ENCODE peak calls at places on chromosomes 2 and 18, in four cellular contexts. One of them, this sample, is unnamed.

GRCh38 chr2:64730551-64731305 is 77.0 kb upstream of the SERTAD2 start:
- DNase-seq in right atrium auricular region: peak
- DNase-seq in hepatocyte: peak
- DNase-seq in cardiac muscle cell: peak
- DNase-seq in this sample: peak

GRCh38 chr2:31729442-31730092 is 148.8 kb upstream of the SRD5A2 start:
- DNase-seq in right atrium auricular region: no peak
- DNase-seq in hepatocyte: peak
- DNase-seq in cardiac muscle cell: peak
- DNase-seq in this sample: no peak

GRCh38 chr2:239811806-239812560 is 213.2 kb downstream of the NDUFA10 start:
- DNase-seq in right atrium auricular region: no peak
- DNase-seq in hepatocyte: no peak
- DNase-seq in cardiac muscle cell: no peak
- DNase-seq in this sample: no peak

GRCh38 chr2:88329815-88330603 is 122.5 kb downstream of the FOXI3 start:
- DNase-seq in right atrium auricular region: no peak
- DNase-seq in hepatocyte: peak
- DNase-seq in cardiac muscle cell: no peak
- DNase-seq in this sample: no peak

GRCh38 chr2:35873921-35874320 is 481.7 kb upstream of the CRIM1 start:
- DNase-seq in right atrium auricular region: no peak
- DNase-seq in hepatocyte: no peak
- DNase-seq in cardiac muscle cell: no peak
- DNase-seq in this sample: no peak

GRCh38 chr2:204754898-204755297 is 209.6 kb downstream of the PARD3B start:
- DNase-seq in right atrium auricular region: no peak
- DNase-seq in hepatocyte: no peak
- DNase-seq in cardiac muscle cell: no peak
- DNase-seq in this sample: no peak

GRCh38 chr18:79093986-79094385 is 24.8 kb downstream of the ATP9B start:
- DNase-seq in right atrium auricular region: no peak
- DNase-seq in hepatocyte: no peak
- DNase-seq in cardiac muscle cell: no peak
- DNase-seq in this sample: no peak

GRCh38 chr2:82790277-82791021 is 1668.6 kb downstream of the SUCLG1 start:
- DNase-seq in right atrium auricular region: no peak
- DNase-seq in hepatocyte: peak
- DNase-seq in cardiac muscle cell: no peak
- DNase-seq in this sample: no peak

GRCh38 chr2:65431417-65432226 is 777 bp downstream of the SPRED2 start:
- DNase-seq in right atrium auricular region: no peak
- DNase-seq in hepatocyte: peak
- DNase-seq in cardiac muscle cell: peak
- DNase-seq in this sample: peak

GRCh38 chr2:203835420-203835819 is 32.2 kb upstream of the CTLA4 start:
- DNase-seq in right atrium auricular region: no peak
- DNase-seq in hepatocyte: no peak
- DNase-seq in cardiac muscle cell: no peak
- DNase-seq in this sample: no peak

GRCh38 chr2:61262699-61263098 is 100.7 kb downstream of the C2orf74 start:
- DNase-seq in right atrium auricular region: no peak
- DNase-seq in hepatocyte: no peak
- DNase-seq in cardiac muscle cell: no peak
- DNase-seq in this sample: no peak

GRCh38 chr18:66825347-66825746 is 221.5 kb upstream of the CDH19 start:
- DNase-seq in right atrium auricular region: no peak
- DNase-seq in hepatocyte: no peak
- DNase-seq in cardiac muscle cell: no peak
- DNase-seq in this sample: no peak

DNA sequence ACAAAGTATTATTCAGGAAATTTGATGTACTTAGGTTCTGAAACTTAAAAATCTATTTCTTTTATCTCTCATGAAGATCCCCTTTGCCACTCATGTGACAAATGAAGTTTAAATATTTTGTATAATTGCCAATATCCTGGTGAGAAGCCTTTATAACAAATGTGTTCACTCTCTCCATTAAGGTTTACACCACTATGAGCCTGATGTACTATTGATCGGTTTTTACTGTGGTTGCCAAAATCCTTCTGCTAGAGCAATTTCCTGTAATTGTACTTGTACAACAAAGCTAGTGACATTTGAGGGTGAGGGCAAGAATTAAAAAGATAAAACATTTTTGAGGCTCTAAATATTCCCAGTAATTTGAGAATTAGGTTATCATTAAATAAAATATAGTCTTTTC is 222.3 kb upstream of the CDH19 start:
- DNase-seq in right atrium auricular region: no peak
- DNase-seq in hepatocyte: no peak
- DNase-seq in cardiac muscle cell: no peak
- DNase-seq in this sample: no peak
- TF ChIP-seq CTCF in right atrium auricular region: no peak
- TF ChIP-seq CTCF in hepatocyte: no peak
- TF ChIP-seq CTCF in cardiac muscle cell: no peak
- TF ChIP-seq CTCF in this sample: no peak

GRCh38 chr2:157900203-157900602 is 24.1 kb upstream of the ACVR1 start:
- DNase-seq in right atrium auricular region: no peak
- DNase-seq in hepatocyte: no peak
- DNase-seq in cardiac muscle cell: no peak
- DNase-seq in this sample: no peak
- H3K27ac ChIP-seq in right atrium auricular region: no peak
- H3K27ac ChIP-seq in hepatocyte: no peak
- H3K27ac ChIP-seq in cardiac muscle cell: no peak
- H3K27ac ChIP-seq in this sample: no peak

GRCh38 chr2:131035112-131035825 is 58.0 kb downstream of the FAM168B start:
- DNase-seq in right atrium auricular region: peak
- DNase-seq in hepatocyte: no peak
- DNase-seq in cardiac muscle cell: no peak
- DNase-seq in this sample: peak
- H3K4me3 ChIP-seq in right atrium auricular region: peak
- H3K4me3 ChIP-seq in hepatocyte: peak
- H3K4me3 ChIP-seq in cardiac muscle cell: peak
- H3K4me3 ChIP-seq in this sample: peak

DNA sequence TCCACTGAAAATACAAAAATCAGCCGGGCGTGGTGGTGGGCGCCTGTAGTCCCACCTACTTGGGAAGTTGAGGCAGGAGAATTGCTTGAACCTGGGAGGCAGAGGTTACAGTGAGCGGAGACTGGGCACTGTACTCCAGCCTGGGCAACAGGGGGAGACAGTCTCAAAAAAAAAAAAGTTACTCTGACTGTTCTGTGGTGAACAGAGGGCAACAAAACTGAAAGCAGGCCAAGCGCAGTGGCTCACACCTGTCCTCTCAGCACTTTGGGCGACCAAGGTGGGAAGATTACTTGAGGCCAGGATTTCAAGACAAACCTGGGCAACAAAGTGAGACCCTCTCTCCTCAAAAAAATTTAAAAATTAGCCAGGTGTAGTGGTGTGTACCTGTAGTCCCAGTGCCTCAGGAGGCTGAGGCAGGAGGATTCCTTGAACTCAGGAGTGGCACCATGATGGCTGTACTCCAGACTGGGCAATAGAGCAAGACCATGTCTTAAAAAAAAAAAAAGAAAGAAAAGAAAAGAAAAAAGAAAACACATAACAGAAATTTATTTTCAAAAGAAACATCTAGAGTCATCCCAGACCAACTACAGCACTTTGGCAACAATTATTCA is 13.6 kb upstream of the RTN4 start:
- DNase-seq in right atrium auricular region: no peak
- DNase-seq in hepatocyte: no peak
- DNase-seq in cardiac muscle cell: no peak
- DNase-seq in this sample: no peak
- TF ChIP-seq CTCF in right atrium auricular region: no peak
- TF ChIP-seq CTCF in hepatocyte: no peak
- TF ChIP-seq CTCF in cardiac muscle cell: no peak
- TF ChIP-seq CTCF in this sample: no peak

GRCh38 chr2:231687133-231687852 is 21.0 kb upstream of the PTMA start:
- DNase-seq in right atrium auricular region: no peak
- DNase-seq in hepatocyte: peak
- DNase-seq in cardiac muscle cell: peak
- DNase-seq in this sample: no peak

GRCh38 chr2:231691251-231691772 is 17.0 kb upstream of the PTMA start:
- DNase-seq in right atrium auricular region: no peak
- DNase-seq in hepatocyte: no peak
- DNase-seq in cardiac muscle cell: no peak
- DNase-seq in this sample: no peak

GRCh38 chr2:231688616-231689508 is 19.5 kb upstream of the PTMA start:
- DNase-seq in right atrium auricular region: no peak
- DNase-seq in hepatocyte: no peak
- DNase-seq in cardiac muscle cell: no peak
- DNase-seq in this sample: no peak

GRCh38 chr2:231687961-231688360 is 20.4 kb upstream of the PTMA start:
- DNase-seq in right atrium auricular region: no peak
- DNase-seq in hepatocyte: no peak
- DNase-seq in cardiac muscle cell: no peak
- DNase-seq in this sample: no peak

DNA sequence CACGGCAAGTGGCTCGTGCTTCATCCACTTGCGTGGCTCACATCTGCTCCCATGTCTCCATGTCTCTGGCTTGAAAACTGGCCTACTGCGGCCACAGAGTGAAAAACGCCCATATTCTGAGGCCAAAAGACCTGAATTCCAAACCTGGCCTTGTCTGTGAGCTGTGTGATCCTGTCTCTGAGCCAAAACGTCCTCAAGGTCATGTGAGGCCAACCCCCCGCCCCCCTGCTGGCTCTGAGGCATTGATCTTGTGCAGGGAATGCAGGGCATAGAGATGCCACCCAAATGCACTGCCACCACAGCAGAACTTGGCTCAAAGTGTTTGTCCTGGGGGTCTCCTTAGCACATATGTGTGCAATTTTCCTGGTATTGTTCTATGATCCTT is 18.8 kb upstream of the PTMA start:
- DNase-seq in right atrium auricular region: no peak
- DNase-seq in hepatocyte: no peak
- DNase-seq in cardiac muscle cell: no peak
- DNase-seq in this sample: no peak
- H3K27ac ChIP-seq in right atrium auricular region: no peak
- H3K27ac ChIP-seq in hepatocyte: no peak
- H3K27ac ChIP-seq in cardiac muscle cell: no peak
- H3K27ac ChIP-seq in this sample: no peak

DNA sequence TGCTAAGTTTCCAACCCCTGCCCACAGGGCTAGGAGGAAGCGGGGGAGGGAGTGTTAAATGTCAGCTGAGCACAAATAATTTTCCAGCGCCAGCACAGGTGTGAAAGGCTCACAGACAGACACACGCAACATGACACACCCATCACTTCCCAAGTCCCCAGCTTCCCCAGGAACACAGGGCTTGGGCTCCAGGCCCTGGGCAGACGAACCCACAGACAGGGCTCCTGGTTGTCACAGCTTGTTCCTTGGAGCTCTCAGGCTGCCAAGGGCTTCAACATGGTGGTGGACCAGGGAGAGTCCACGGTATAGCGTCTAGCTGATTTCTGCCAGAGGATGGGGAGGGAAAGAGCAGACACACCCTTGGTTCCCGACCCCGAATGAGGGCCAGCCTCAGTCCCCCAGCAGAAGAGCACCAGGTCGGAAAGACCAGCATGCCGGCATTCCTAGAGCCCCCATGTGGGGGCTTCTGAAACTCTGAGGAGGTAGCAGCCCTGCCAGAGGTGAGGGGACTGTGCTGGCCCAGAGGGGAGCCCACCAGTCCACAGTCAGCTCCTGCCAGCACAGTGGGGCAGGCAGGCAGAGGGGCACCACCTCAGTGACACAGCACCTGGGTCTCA is 1.9 kb downstream of the DUSP2 start:
- DNase-seq in right atrium auricular region: no peak
- DNase-seq in hepatocyte: no peak
- DNase-seq in cardiac muscle cell: no peak
- DNase-seq in this sample: no peak
- H3K4me3 ChIP-seq in right atrium auricular region: no peak
- H3K4me3 ChIP-seq in hepatocyte: no peak
- H3K4me3 ChIP-seq in cardiac muscle cell: no peak
- H3K4me3 ChIP-seq in this sample: no peak